ENCODE peak calls at places on chromosomes 11 and 22, in four cellular contexts. One of them, this sample, is unnamed.

GRCh38 chr11:74438681-74439080 is 28.7 kb downstream of the KCNE3 start:
- DNase-seq in RWPE1: no peak
- DNase-seq in H9: no peak
- DNase-seq in EL: no peak
- DNase-seq in this sample: no peak

GRCh38 chr22:20508815-20509271 is 1.4 kb downstream of the MED15 start:
- DNase-seq in RWPE1: no peak
- DNase-seq in EL: peak
- DNase-seq in H9: no peak
- DNase-seq in this sample: no peak

GRCh38 chr22:44596726-44597125 is 98.7 kb upstream of the RTL6 start:
- DNase-seq in H9: no peak
- DNase-seq in RWPE1: no peak
- DNase-seq in EL: no peak
- DNase-seq in this sample: no peak

GRCh38 chr11:61102667-61103491 is 590 bp downstream of the CD5 start:
- DNase-seq in EL: no peak
- DNase-seq in RWPE1: no peak
- DNase-seq in H9: no peak
- DNase-seq in this sample: peak

GRCh38 chr11:95827661-95828060 is 37.4 kb downstream of the CEP57 start:
- DNase-seq in H9: no peak
- DNase-seq in RWPE1: no peak
- DNase-seq in EL: no peak
- DNase-seq in this sample: no peak

GRCh38 chr11:60951909-60952741 is at the start of gene SLC15A3:
- DNase-seq in EL: peak
- DNase-seq in H9: peak
- DNase-seq in RWPE1: no peak
- DNase-seq in this sample: no peak

GRCh38 chr11:95419915-95420314 is 188.9 kb upstream of the SESN3 start:
- DNase-seq in EL: peak
- DNase-seq in H9: no peak
- DNase-seq in RWPE1: peak
- DNase-seq in this sample: no peak

GRCh38 chr11:72144807-72145565 is 9.5 kb downstream of the FOLR3 start:
- DNase-seq in RWPE1: peak
- DNase-seq in H9: no peak
- DNase-seq in EL: peak
- DNase-seq in this sample: no peak

GRCh38 chr11:11043676-11044075 is 185.8 kb upstream of the ZBED5 start:
- DNase-seq in RWPE1: no peak
- DNase-seq in H9: no peak
- DNase-seq in EL: no peak
- DNase-seq in this sample: no peak

GRCh38 chr22:44931077-44931540 is 78.7 kb downstream of the PHF21B start:
- DNase-seq in RWPE1: no peak
- DNase-seq in EL: peak
- DNase-seq in H9: no peak
- DNase-seq in this sample: no peak

GRCh38 chr11:65898656-65899355 is 1.4 kb downstream of the FOSL1 start:
- DNase-seq in H9: no peak
- DNase-seq in EL: no peak
- DNase-seq in RWPE1: no peak
- DNase-seq in this sample: no peak

GRCh38 chr11:1748467-1749019 is 1.9 kb downstream of the IFITM10 start:
- DNase-seq in RWPE1: no peak
- DNase-seq in EL: no peak
- DNase-seq in H9: no peak
- DNase-seq in this sample: no peak

GRCh38 chr22:33476206-33476605 is 418.0 kb upstream of the SYN3 start:
- DNase-seq in H9: no peak
- DNase-seq in EL: no peak
- DNase-seq in RWPE1: no peak
- DNase-seq in this sample: no peak

GRCh38 chr22:40215266-40215665 is 37.5 kb downstream of the TNRC6B start:
- DNase-seq in EL: peak
- DNase-seq in H9: peak
- DNase-seq in RWPE1: no peak
- DNase-seq in this sample: no peak

GRCh38 chr11:69449320-69450063 is 32.0 kb upstream of the LINC01488 start:
- DNase-seq in RWPE1: no peak
- DNase-seq in H9: no peak
- DNase-seq in EL: peak
- DNase-seq in this sample: no peak

GRCh38 chr11:76408171-76408965 is 27.2 kb downstream of the GVQW3 start:
- DNase-seq in H9: no peak
- DNase-seq in EL: no peak
- DNase-seq in RWPE1: no peak
- DNase-seq in this sample: no peak

GRCh38 chr11:124108158-124108557 is 7.1 kb upstream of the VWA5A start:
- DNase-seq in H9: peak
- DNase-seq in EL: no peak
- DNase-seq in RWPE1: no peak
- DNase-seq in this sample: no peak

GRCh38 chr11:70595452-70595851 is 197.1 kb downstream of the CTTN start:
- DNase-seq in RWPE1: no peak
- DNase-seq in EL: no peak
- DNase-seq in H9: no peak
- DNase-seq in this sample: no peak

GRCh38 chr11:31863170-31863929 is 52.2 kb upstream of the PAX6 start:
- DNase-seq in RWPE1: no peak
- DNase-seq in EL: no peak
- DNase-seq in H9: peak
- DNase-seq in this sample: no peak

GRCh38 chr11:45079075-45079444 is 67.4 kb upstream of the PRDM11 start:
- DNase-seq in H9: no peak
- DNase-seq in RWPE1: no peak
- DNase-seq in EL: no peak
- DNase-seq in this sample: no peak

GRCh38 chr22:20268350-20269012 is 363 bp upstream of the RTN4R start:
- DNase-seq in EL: peak
- DNase-seq in H9: peak
- DNase-seq in RWPE1: peak
- DNase-seq in this sample: peak

GRCh38 chr22:17633217-17633997 is 4.9 kb upstream of the ATP6V1E1 start:
- DNase-seq in RWPE1: peak
- DNase-seq in EL: peak
- DNase-seq in H9: no peak
- DNase-seq in this sample: no peak

GRCh38 chr22:19086944-19087343 is 35.3 kb downstream of the DGCR2 start:
- DNase-seq in EL: peak
- DNase-seq in RWPE1: no peak
- DNase-seq in H9: no peak
- DNase-seq in this sample: no peak

GRCh38 chr11:86484164-86484794 is 109.6 kb downstream of the CCDC81 start:
- DNase-seq in EL: peak
- DNase-seq in RWPE1: peak
- DNase-seq in H9: no peak
- DNase-seq in this sample: no peak

This sample was measured in effector memory CD8-positive, alpha-beta T cell.